ENCODE peak calls at places on chromosomes 13 and 19, in eight cellular contexts. P is fibroblast of lung, I is fibroblast of pulmonary artery, B is body of pancreas, Z is glutamatergic neuron, X is cardiac muscle cell, T is osteoblast, U is PC-3. S is an unnamed sample.

GRCh38 chr19:36149673-36150406 is 2.4 kb downstream of the COX7A1 start:
- DNase-seq in B (no peak), P (no peak), T (peak; percentile 77), Z (no peak), I (no peak), X (no peak), U (no peak), S (no peak)

GRCh38 chr19:55086730-55087541 is 11.3 kb downstream of the EPS8L1 start:
- DNase-seq in X (peak; percentile 96), Z (peak; percentile 99), B (peak; percentile 70), T (peak; percentile 100), U (no peak), P (peak; percentile 92), I (peak; percentile 95), S (peak; percentile 92)

GRCh38 chr13:113599396-113599795 is 14.8 kb downstream of the TFDP1 start:
- DNase-seq in P (no peak), T (peak; percentile 50), B (peak; percentile 6), Z (no peak), X (no peak), I (no peak), U (no peak), S (no peak)

GRCh38 chr13:60152904-60153303 is 10.8 kb downstream of the DIAPH3 start:
- DNase-seq in Z (no peak), U (no peak), I (peak; percentile 28), X (no peak), P (peak; percentile 48), B (no peak), T (no peak), S (peak; percentile 16)

GRCh38 chr19:51196181-51196580 is 28.7 kb upstream of the CD33 start:
- DNase-seq in T (no peak), P (no peak), B (no peak), I (no peak), Z (no peak), U (no peak), X (no peak), S (no peak)

GRCh38 chr13:110162053-110162452 is 144.9 kb downstream of the COL4A1 start:
- DNase-seq in Z (no peak), X (no peak), U (no peak), I (no peak), P (no peak), B (no peak), T (peak; percentile 57), S (no peak)

GRCh38 chr13:110306960-110307696 is at the start of the genes COL4A1 and COL4A2:
- DNase-seq in B (peak; percentile 46), U (peak; percentile 65), T (peak; percentile 91), I (peak; percentile 82), X (peak; percentile 83), Z (peak; percentile 62), P (peak; percentile 71), S (peak; percentile 62)

GRCh38 chr19:2040647-2041435 is 10.2 kb downstream of the MKNK2 start:
- DNase-seq in P (no peak), X (no peak), U (no peak), T (peak; percentile 92), Z (peak; percentile 20), I (no peak), B (no peak), S (no peak)

GRCh38 chr19:8050274-8051096 is 2.1 kb upstream of the CCL25 start:
- DNase-seq in T (peak; percentile 94), U (peak; percentile 88), P (peak; percentile 73), I (peak; percentile 71), X (peak; percentile 78), B (peak; percentile 66), Z (peak; percentile 91), S (peak; percentile 77)

GRCh38 chr13:62781866-62782265 is 1366.2 kb upstream of the PCDH20 start:
- DNase-seq in X (no peak), U (peak; percentile 17), T (no peak), I (no peak), P (no peak), Z (no peak), B (no peak), S (no peak)

GRCh38 chr13:39407138-39407537 is 195.9 kb downstream of the LHFPL6 start:
- DNase-seq in T (no peak), X (no peak), Z (no peak), U (no peak), B (no peak), I (no peak), P (no peak), S (no peak)

GRCh38 chr13:38496956-38497355 is 147.3 kb downstream of the UFM1 start:
- DNase-seq in B (no peak), T (no peak), X (peak; percentile 3), P (peak; percentile 54), Z (no peak), I (peak; percentile 7), U (no peak), S (peak; percentile 33)

GRCh38 chr13:21138561-21138960 is 37.8 kb downstream of the SKA3 start:
- DNase-seq in U (no peak), T (no peak), Z (no peak), P (no peak), I (peak; percentile 40), B (no peak), X (no peak), S (no peak)

GRCh38 chr13:106570354-106570822 is 2.5 kb upstream of the ARGLU1 start:
- DNase-seq in Z (peak; percentile 65), T (peak; percentile 91), B (peak; percentile 81), P (peak; percentile 51), X (peak; percentile 95), I (peak; percentile 76), U (no peak), S (peak; percentile 81)

GRCh38 chr13:65789815-65790214 is 1440.3 kb downstream of the PCDH9 start:
- DNase-seq in B (no peak), X (peak; percentile 7), I (peak; percentile 47), U (peak; percentile 35), P (peak; percentile 24), T (peak; percentile 73), Z (no peak), S (peak; percentile 65)

GRCh38 chr13:28138756-28139470 is 568 bp downstream of the PAN3 start:
- DNase-seq in X (peak; percentile 97), U (peak; percentile 74), P (peak; percentile 93), Z (peak; percentile 82), B (peak; percentile 75), I (peak; percentile 96), T (peak; percentile 90), S (peak; percentile 84)

GRCh38 chr19:47231215-47232054 is 436 bp upstream of the BBC3 start:
- DNase-seq in U (peak; percentile 52), P (peak; percentile 87), T (peak; percentile 97), B (peak; percentile 92), Z (peak; percentile 85), X (peak; percentile 88), I (peak; percentile 85), S (peak; percentile 76)

GRCh38 chr13:66644855-66645460 is 585.2 kb downstream of the PCDH9 start:
- DNase-seq in B (no peak), Z (no peak), U (no peak), I (no peak), T (no peak), X (no peak), P (no peak), S (no peak)

DNA sequence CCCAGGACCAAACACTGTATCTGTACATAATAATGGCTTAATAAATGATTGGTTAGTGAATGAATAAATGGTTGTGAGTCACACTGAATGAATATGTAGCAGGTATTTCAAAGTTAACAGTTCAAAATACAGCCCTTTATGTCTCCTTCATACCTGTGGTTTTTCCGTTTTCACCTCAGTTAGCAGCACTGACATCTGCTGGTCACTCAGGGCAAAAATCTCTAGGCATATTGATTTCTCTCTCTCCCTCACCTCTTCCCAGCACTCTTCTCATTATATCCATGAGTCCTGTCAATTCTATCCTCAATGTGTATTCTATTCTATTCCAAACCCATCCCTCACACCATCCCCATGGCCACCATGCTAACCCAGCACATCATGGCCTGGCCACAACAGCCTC is 76.2 kb downstream of the PEG3 start:
- DNase-seq in T (no peak), I (no peak), B (no peak), P (no peak), U (peak; percentile 5), X (no peak), Z (no peak), S (no peak)
- TF ChIP-seq CTCF in T (no peak), I (no peak), B (no peak), P (no peak), U (peak; percentile 38), X (no peak), Z (no peak), S (no peak)

GRCh38 chr19:5497297-5497696 is 42.1 kb downstream of the ZNRF4 start:
- DNase-seq in I (no peak), X (no peak), T (no peak), U (no peak), B (no peak), P (no peak), Z (no peak), S (no peak)
- TF ChIP-seq CTCF in I (no peak), X (no peak), T (no peak), U (no peak), B (no peak), P (no peak), Z (no peak), S (no peak)

GRCh38 chr13:98364648-98365047 is 187.6 kb upstream of the RNF113B start:
- DNase-seq in B (no peak), T (no peak), Z (no peak), P (no peak), U (no peak), I (no peak), X (no peak), S (no peak)
- TF ChIP-seq CTCF in B (no peak), T (no peak), Z (no peak), P (no peak), U (no peak), I (no peak), X (no peak), S (no peak)

GRCh38 chr19:11594084-11594483 is 3.2 kb upstream of the ZNF627 start:
- DNase-seq in I (no peak), P (no peak), T (no peak), Z (no peak), B (no peak), X (no peak), U (no peak), S (no peak)

GRCh38 chr19:11587302-11587972 is 9.8 kb upstream of the ZNF627 start:
- DNase-seq in X (peak; percentile 78), I (peak; percentile 74), U (peak; percentile 85), Z (peak; percentile 87), P (peak; percentile 69), T (peak; percentile 90), B (peak; percentile 85), S (peak; percentile 71)

GRCh38 chr19:11587973-11588631 is 9.2 kb upstream of the ZNF627 start:
- DNase-seq in P (no peak), B (no peak), I (no peak), U (no peak), Z (no peak), X (no peak), T (no peak), S (no peak)
- TF ChIP-seq CTCF in P (no peak), B (no peak), I (no peak), U (no peak), Z (peak; percentile 46), X (no peak), T (no peak), S (no peak)

GRCh38 chr19:58380736-58381459 is at the start of gene ZNF837:
- DNase-seq in I (peak; percentile 100), U (peak; percentile 100), X (peak; percentile 100), Z (peak; percentile 94), P (peak; percentile 100), T (peak; percentile 99), B (peak; percentile 99), S (peak; percentile 100)
- TF ChIP-seq CTCF in I (no peak), U (no peak), X (no peak), Z (no peak), P (no peak), T (no peak), B (no peak), S (no peak)

GRCh38 chr13:73228546-73228945 is 169.7 kb downstream of the KLF5 start:
- DNase-seq in T (peak; percentile 44), X (peak; percentile 10), U (peak; percentile 40), B (no peak), I (peak; percentile 18), P (no peak), Z (no peak), S (peak; percentile 12)
- TF ChIP-seq CTCF in T (peak; percentile 17), X (no peak), U (peak; percentile 45), B (no peak), I (peak; percentile 18), P (no peak), Z (no peak), S (peak; percentile 5)